ENCODE peak calls at places on chromosomes 3 and 15, in nine cellular contexts. One of them, this sample, is unnamed.

GRCh38 chr3:126545544-126545943 is 13.2 kb downstream of the C3orf22 start:
- DNase-seq in GM23338: no peak
- DNase-seq in tibial nerve: no peak
- DNase-seq in OCI-LY7: no peak
- DNase-seq in suprapubic skin: no peak
- DNase-seq in keratinocyte: no peak
- DNase-seq in psoas muscle: peak; percentile 21
- DNase-seq in left ventricle myocardium inferior: no peak
- DNase-seq in mucosa of descending colon: no peak
- DNase-seq in this sample: no peak

GRCh38 chr3:14837864-14838263 is 19.1 kb downstream of the FGD5 start:
- DNase-seq in keratinocyte: no peak
- DNase-seq in suprapubic skin: no peak
- DNase-seq in psoas muscle: peak; percentile 69
- DNase-seq in tibial nerve: no peak
- DNase-seq in left ventricle myocardium inferior: no peak
- DNase-seq in GM23338: no peak
- DNase-seq in mucosa of descending colon: no peak
- DNase-seq in OCI-LY7: no peak
- DNase-seq in this sample: no peak

GRCh38 chr15:57035664-57036063 is 117.2 kb downstream of the TCF12 start:
- DNase-seq in keratinocyte: no peak
- DNase-seq in tibial nerve: no peak
- DNase-seq in psoas muscle: no peak
- DNase-seq in OCI-LY7: no peak
- DNase-seq in mucosa of descending colon: no peak
- DNase-seq in left ventricle myocardium inferior: no peak
- DNase-seq in suprapubic skin: no peak
- DNase-seq in GM23338: peak; percentile 43
- DNase-seq in this sample: no peak

GRCh38 chr15:66923438-66923881 is 141.9 kb upstream of the SMAD3 start:
- DNase-seq in OCI-LY7: peak; percentile 54
- DNase-seq in left ventricle myocardium inferior: no peak
- DNase-seq in psoas muscle: no peak
- DNase-seq in GM23338: peak; percentile 88
- DNase-seq in mucosa of descending colon: peak; percentile 50
- DNase-seq in keratinocyte: no peak
- DNase-seq in suprapubic skin: no peak
- DNase-seq in tibial nerve: no peak
- DNase-seq in this sample: no peak

GRCh38 chr15:64163662-64164362 is 990 bp upstream of the PPIB start:
- DNase-seq in GM23338: peak; percentile 33
- DNase-seq in keratinocyte: no peak
- DNase-seq in OCI-LY7: no peak
- DNase-seq in psoas muscle: no peak
- DNase-seq in mucosa of descending colon: no peak
- DNase-seq in left ventricle myocardium inferior: no peak
- DNase-seq in suprapubic skin: no peak
- DNase-seq in tibial nerve: no peak
- DNase-seq in this sample: peak; percentile 73

GRCh38 chr15:58520936-58521292 is 89.1 kb downstream of the LIPC start:
- DNase-seq in suprapubic skin: no peak
- DNase-seq in GM23338: no peak
- DNase-seq in mucosa of descending colon: no peak
- DNase-seq in OCI-LY7: no peak
- DNase-seq in left ventricle myocardium inferior: no peak
- DNase-seq in keratinocyte: no peak
- DNase-seq in psoas muscle: no peak
- DNase-seq in tibial nerve: no peak
- DNase-seq in this sample: no peak

GRCh38 chr3:56990295-56991015 is 70.0 kb upstream of the SPATA12 start:
- DNase-seq in psoas muscle: no peak
- DNase-seq in GM23338: no peak
- DNase-seq in mucosa of descending colon: peak; percentile 34
- DNase-seq in tibial nerve: no peak
- DNase-seq in keratinocyte: no peak
- DNase-seq in suprapubic skin: no peak
- DNase-seq in OCI-LY7: no peak
- DNase-seq in left ventricle myocardium inferior: no peak
- DNase-seq in this sample: no peak

GRCh38 chr3:44894485-44894884 is 20.1 kb downstream of the TGM4 start:
- DNase-seq in psoas muscle: no peak
- DNase-seq in keratinocyte: no peak
- DNase-seq in mucosa of descending colon: no peak
- DNase-seq in left ventricle myocardium inferior: no peak
- DNase-seq in suprapubic skin: no peak
- DNase-seq in tibial nerve: no peak
- DNase-seq in GM23338: peak; percentile 51
- DNase-seq in OCI-LY7: no peak
- DNase-seq in this sample: no peak

GRCh38 chr3:197961582-197961945 is 1.5 kb downstream of the LMLN start:
- DNase-seq in OCI-LY7: no peak
- DNase-seq in left ventricle myocardium inferior: no peak
- DNase-seq in tibial nerve: no peak
- DNase-seq in GM23338: no peak
- DNase-seq in keratinocyte: no peak
- DNase-seq in psoas muscle: no peak
- DNase-seq in mucosa of descending colon: no peak
- DNase-seq in suprapubic skin: no peak
- DNase-seq in this sample: no peak

GRCh38 chr3:122305818-122306621 is 19.0 kb upstream of the CSTA start:
- DNase-seq in left ventricle myocardium inferior: no peak
- DNase-seq in mucosa of descending colon: peak; percentile 67
- DNase-seq in psoas muscle: no peak
- DNase-seq in OCI-LY7: peak; percentile 25
- DNase-seq in tibial nerve: no peak
- DNase-seq in GM23338: peak; percentile 66
- DNase-seq in suprapubic skin: no peak
- DNase-seq in keratinocyte: no peak
- DNase-seq in this sample: peak; percentile 56

GRCh38 chr15:99123706-99124451 is 19.0 kb downstream of the SYNM start:
- DNase-seq in mucosa of descending colon: peak; percentile 78
- DNase-seq in tibial nerve: peak; percentile 72
- DNase-seq in OCI-LY7: no peak
- DNase-seq in suprapubic skin: peak; percentile 91
- DNase-seq in GM23338: peak; percentile 47
- DNase-seq in left ventricle myocardium inferior: peak; percentile 87
- DNase-seq in keratinocyte: peak; percentile 64
- DNase-seq in psoas muscle: peak; percentile 96
- DNase-seq in this sample: peak; percentile 96

GRCh38 chr3:159795776-159796175 is 192.9 kb upstream of the IL12A start:
- DNase-seq in psoas muscle: no peak
- DNase-seq in suprapubic skin: no peak
- DNase-seq in keratinocyte: no peak
- DNase-seq in GM23338: no peak
- DNase-seq in mucosa of descending colon: no peak
- DNase-seq in left ventricle myocardium inferior: no peak
- DNase-seq in OCI-LY7: no peak
- DNase-seq in tibial nerve: no peak
- DNase-seq in this sample: no peak

GRCh38 chr15:58873267-58873666 is 60.2 kb downstream of the SLTM start:
- DNase-seq in suprapubic skin: no peak
- DNase-seq in keratinocyte: no peak
- DNase-seq in psoas muscle: no peak
- DNase-seq in left ventricle myocardium inferior: no peak
- DNase-seq in mucosa of descending colon: no peak
- DNase-seq in GM23338: no peak
- DNase-seq in tibial nerve: no peak
- DNase-seq in OCI-LY7: no peak
- DNase-seq in this sample: no peak

GRCh38 chr3:139716908-139717485 is 39.2 kb upstream of the NMNAT3 start:
- DNase-seq in left ventricle myocardium inferior: no peak
- DNase-seq in keratinocyte: no peak
- DNase-seq in GM23338: no peak
- DNase-seq in mucosa of descending colon: no peak
- DNase-seq in suprapubic skin: no peak
- DNase-seq in tibial nerve: no peak
- DNase-seq in psoas muscle: no peak
- DNase-seq in OCI-LY7: no peak
- DNase-seq in this sample: no peak

GRCh38 chr3:71062920-71063767 is 520.4 kb downstream of the FOXP1 start:
- DNase-seq in mucosa of descending colon: no peak
- DNase-seq in suprapubic skin: no peak
- DNase-seq in OCI-LY7: no peak
- DNase-seq in psoas muscle: no peak
- DNase-seq in tibial nerve: no peak
- DNase-seq in keratinocyte: no peak
- DNase-seq in left ventricle myocardium inferior: no peak
- DNase-seq in GM23338: no peak
- DNase-seq in this sample: no peak
- H3K4me1 ChIP-seq in mucosa of descending colon: peaks cover 33% of the 10 kb centered on the region
- H3K4me1 ChIP-seq in suprapubic skin: peaks cover 79% of the 10 kb centered on the region
- H3K4me1 ChIP-seq in OCI-LY7: peaks cover 62% of the 10 kb centered on the region
- H3K4me1 ChIP-seq in psoas muscle: peaks cover 60% of the 10 kb centered on the region
- H3K4me1 ChIP-seq in tibial nerve: peaks cover 76% of the 10 kb centered on the region
- H3K4me1 ChIP-seq in keratinocyte: peaks cover 61% of the 10 kb centered on the region
- H3K4me1 ChIP-seq in left ventricle myocardium inferior: peaks cover 89% of the 10 kb centered on the region
- H3K4me1 ChIP-seq in GM23338: peaks cover 73% of the 10 kb centered on the region
- H3K4me1 ChIP-seq in this sample: peaks cover 48% of the 10 kb centered on the region

DNA sequence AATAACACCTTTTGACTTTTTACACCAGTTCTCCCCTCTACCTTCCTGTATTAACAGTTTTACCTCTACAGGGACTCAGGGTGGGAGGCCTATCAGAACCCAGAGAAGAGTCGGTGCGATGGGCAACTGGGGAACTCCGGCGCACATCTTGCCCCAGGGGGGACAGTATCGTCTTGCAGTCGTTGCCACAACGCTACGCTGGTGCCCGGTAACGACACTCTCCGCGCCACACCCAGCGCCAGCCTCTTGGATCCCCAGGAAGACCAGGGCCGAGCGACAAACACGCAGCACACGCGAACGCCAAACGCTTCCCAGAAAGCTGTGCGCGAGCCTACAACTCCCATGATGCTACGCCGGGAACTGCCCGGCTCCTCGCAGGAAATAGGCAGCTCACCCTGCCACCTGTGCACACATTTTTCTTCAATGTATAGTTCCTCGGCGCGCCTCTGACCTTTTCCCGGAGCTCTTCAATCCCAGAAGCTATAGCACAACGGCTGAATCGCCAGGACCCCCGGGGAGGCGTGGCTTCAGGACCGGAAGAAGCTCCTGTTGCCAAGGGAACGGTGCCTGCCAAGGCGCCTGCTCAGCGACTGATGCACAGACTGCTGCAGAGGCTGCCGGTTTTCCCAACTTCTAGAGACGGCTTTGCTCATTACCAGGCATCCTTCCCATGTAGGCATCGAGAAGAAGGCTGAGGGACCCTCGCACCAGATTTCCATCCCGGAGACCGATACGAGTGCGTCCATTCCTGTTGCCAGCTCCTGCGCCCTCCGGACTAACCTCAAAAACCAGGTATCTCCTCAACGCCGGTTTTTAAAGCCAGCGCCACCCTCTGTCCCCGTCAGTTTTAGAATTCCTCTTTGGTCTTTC is at the start of gene ARL6:
- DNase-seq in keratinocyte: no peak
- DNase-seq in suprapubic skin: peak; percentile 85
- DNase-seq in left ventricle myocardium inferior: peak; percentile 82
- DNase-seq in psoas muscle: peak; percentile 90
- DNase-seq in tibial nerve: peak; percentile 73
- DNase-seq in OCI-LY7: peak; percentile 78
- DNase-seq in GM23338: peak; percentile 94
- DNase-seq in mucosa of descending colon: peak; percentile 87
- DNase-seq in this sample: peak; percentile 89
- TF ChIP-seq CTCF in keratinocyte: peak; percentile 7
- TF ChIP-seq CTCF in suprapubic skin: no peak
- TF ChIP-seq CTCF in left ventricle myocardium inferior: no peak
- TF ChIP-seq CTCF in psoas muscle: no peak
- TF ChIP-seq CTCF in tibial nerve: no peak
- TF ChIP-seq CTCF in OCI-LY7: no peak
- TF ChIP-seq CTCF in GM23338: no peak
- TF ChIP-seq CTCF in mucosa of descending colon: no peak
- TF ChIP-seq CTCF in this sample: no peak

DNA sequence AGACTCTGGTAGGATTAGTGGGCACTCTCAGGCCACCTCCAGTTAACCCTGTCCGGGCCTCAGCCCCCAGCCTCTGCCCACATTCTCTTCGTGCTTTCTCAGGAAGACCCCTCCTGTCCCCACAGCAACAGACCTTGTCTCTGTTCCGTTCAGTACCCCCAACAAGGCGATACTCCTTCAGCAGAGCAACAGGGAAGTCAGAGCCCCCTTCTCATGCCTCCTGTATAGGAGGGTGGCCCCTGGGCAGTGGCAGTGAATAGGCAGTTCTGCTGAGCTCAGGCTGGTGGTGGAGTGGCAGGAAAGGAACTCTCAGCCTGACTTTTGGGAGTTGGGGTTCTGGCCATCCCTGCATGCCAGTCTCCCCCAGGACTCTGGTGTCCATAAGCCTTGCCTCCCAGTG is 513 bp downstream of the SEMA3B start:
- DNase-seq in psoas muscle: no peak
- DNase-seq in OCI-LY7: no peak
- DNase-seq in tibial nerve: no peak
- DNase-seq in mucosa of descending colon: no peak
- DNase-seq in suprapubic skin: no peak
- DNase-seq in left ventricle myocardium inferior: no peak
- DNase-seq in GM23338: no peak
- DNase-seq in keratinocyte: no peak
- DNase-seq in this sample: no peak
- H3K4me1 ChIP-seq in psoas muscle: peaks cover 54% of the 10 kb centered on the region
- H3K4me1 ChIP-seq in OCI-LY7: peaks cover 5% of the 10 kb centered on the region
- H3K4me1 ChIP-seq in tibial nerve: peaks cover 100% of the 10 kb centered on the region
- H3K4me1 ChIP-seq in mucosa of descending colon: peaks cover 56% of the 10 kb centered on the region
- H3K4me1 ChIP-seq in suprapubic skin: peaks cover 83% of the 10 kb centered on the region
- H3K4me1 ChIP-seq in left ventricle myocardium inferior: peaks cover 76% of the 10 kb centered on the region
- H3K4me1 ChIP-seq in GM23338: peaks cover 45% of the 10 kb centered on the region
- H3K4me1 ChIP-seq in keratinocyte: peaks cover 35% of the 10 kb centered on the region
- H3K4me1 ChIP-seq in this sample: peaks cover 63% of the 10 kb centered on the region

GRCh38 chr3:481680-482079 is 285.1 kb downstream of the CHL1 start:
- DNase-seq in keratinocyte: no peak
- DNase-seq in OCI-LY7: peak; percentile 42
- DNase-seq in psoas muscle: no peak
- DNase-seq in mucosa of descending colon: no peak
- DNase-seq in GM23338: peak; percentile 47
- DNase-seq in left ventricle myocardium inferior: no peak
- DNase-seq in tibial nerve: no peak
- DNase-seq in suprapubic skin: no peak
- DNase-seq in this sample: no peak
- TF ChIP-seq CTCF in keratinocyte: peak; percentile 8
- TF ChIP-seq CTCF in OCI-LY7: peak; percentile 77
- TF ChIP-seq CTCF in psoas muscle: no peak
- TF ChIP-seq CTCF in mucosa of descending colon: no peak
- TF ChIP-seq CTCF in GM23338: peak; percentile 60
- TF ChIP-seq CTCF in left ventricle myocardium inferior: no peak
- TF ChIP-seq CTCF in tibial nerve: no peak
- TF ChIP-seq CTCF in suprapubic skin: no peak
- TF ChIP-seq CTCF in this sample: no peak

DNA sequence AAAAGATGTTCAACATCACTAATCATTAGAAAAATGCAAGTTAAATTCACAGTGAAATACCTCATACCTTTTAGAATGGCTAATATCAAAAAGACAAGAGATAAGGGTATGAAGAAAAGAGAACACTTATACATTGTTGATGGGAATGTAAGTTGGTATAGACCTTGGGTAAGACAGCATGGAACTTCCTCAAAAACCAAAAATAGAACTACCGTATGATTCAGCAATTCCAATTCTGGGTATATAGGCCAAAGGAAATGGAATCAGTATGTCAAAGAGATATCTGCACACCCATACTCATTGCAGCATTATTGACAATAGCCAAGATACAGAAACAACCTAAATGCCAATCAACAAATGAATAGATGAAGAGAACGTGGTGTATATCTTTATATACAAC is 166.8 kb upstream of the LRRN1 start:
- DNase-seq in psoas muscle: no peak
- DNase-seq in suprapubic skin: no peak
- DNase-seq in mucosa of descending colon: no peak
- DNase-seq in OCI-LY7: no peak
- DNase-seq in tibial nerve: no peak
- DNase-seq in left ventricle myocardium inferior: no peak
- DNase-seq in keratinocyte: no peak
- DNase-seq in GM23338: no peak
- DNase-seq in this sample: no peak
- H3K4me1 ChIP-seq in psoas muscle: no peaks in the 10 kb centered on the region
- H3K4me1 ChIP-seq in suprapubic skin: peaks cover 5% of the 10 kb centered on the region
- H3K4me1 ChIP-seq in mucosa of descending colon: no peaks in the 10 kb centered on the region
- H3K4me1 ChIP-seq in OCI-LY7: no peaks in the 10 kb centered on the region
- H3K4me1 ChIP-seq in tibial nerve: no peaks in the 10 kb centered on the region
- H3K4me1 ChIP-seq in left ventricle myocardium inferior: no peaks in the 10 kb centered on the region
- H3K4me1 ChIP-seq in keratinocyte: peaks cover 11% of the 10 kb centered on the region
- H3K4me1 ChIP-seq in GM23338: no peaks in the 10 kb centered on the region
- H3K4me1 ChIP-seq in this sample: no peaks in the 10 kb centered on the region

This sample was measured in adrenal gland.